ENCODE peak calls at places on chromosomes 13 and 19, in four cellular contexts. A, H, V and N are unnamed samples.

GRCh38 chr19:48968179-48968661 is 3.1 kb downstream of the FTL start:
- DNase-seq in A (no peak), V (peak; percentile 53), H (no peak), N (no peak)

GRCh38 chr19:18507021-18507726 is 14.7 kb downstream of the ELL start:
- DNase-seq in V (no peak), H (no peak), A (no peak), N (no peak)

GRCh38 chr13:99265823-99266426 is 7.7 kb upstream of the GPR18 start:
- DNase-seq in V (peak; percentile 81), A (no peak), H (no peak), N (no peak)

GRCh38 chr13:40155176-40155575 is 499.7 kb downstream of the COG6 start:
- DNase-seq in V (no peak), H (no peak), A (no peak), N (no peak)

GRCh38 chr19:37964109-37964508 is 57.1 kb downstream of the SIPA1L3 start:
- DNase-seq in A (no peak), V (peak; percentile 53), H (no peak), N (no peak)

GRCh38 chr19:56110515-56111448 is 10.3 kb downstream of the ZNF787 start:
- DNase-seq in A (no peak), H (no peak), V (peak; percentile 80), N (no peak)

GRCh38 chr19:41990028-41990427 is 4.0 kb downstream of the ATP1A3 start:
- DNase-seq in V (no peak), A (no peak), H (no peak), N (no peak)

GRCh38 chr13:60152114-60152513 is 11.6 kb downstream of the DIAPH3 start:
- DNase-seq in V (no peak), H (no peak), A (no peak), N (no peak)

GRCh38 chr13:47332149-47332548 is 435.3 kb upstream of the HTR2A start:
- DNase-seq in A (no peak), V (peak; percentile 29), H (no peak), N (no peak)

GRCh38 chr13:85031771-85032170 is 767.4 kb downstream of the SLITRK6 start:
- DNase-seq in A (no peak), V (no peak), H (no peak), N (no peak)

GRCh38 chr19:33946535-33947323 is 150.1 kb downstream of the KCTD15 start:
- DNase-seq in V (no peak), A (peak; percentile 5), H (no peak), N (no peak)

GRCh38 chr13:40971321-40971720 is 47.8 kb downstream of the ELF1 start:
- DNase-seq in V (no peak), H (no peak), A (no peak), N (no peak)

GRCh38 chr13:77150651-77151050 is 123.7 kb upstream of the FBXL3 start:
- DNase-seq in V (no peak), A (no peak), H (no peak), N (no peak)

GRCh38 chr13:23470706-23471610 is 37.5 kb upstream of the SACS start:
- DNase-seq in V (no peak), A (no peak), H (no peak), N (no peak)

GRCh38 chr13:48232420-48233096 is 448 bp upstream of the ITM2B start:
- DNase-seq in H (no peak), V (no peak), A (no peak), N (no peak)

GRCh38 chr13:114062754-114063153 is 69.7 kb downstream of the RASA3 start:
- DNase-seq in H (no peak), V (no peak), A (no peak), N (no peak)

GRCh38 chr19:13998426-13998825 is 7.7 kb downstream of the RFX1 start:
- DNase-seq in H (no peak), V (no peak), A (no peak), N (no peak)

GRCh38 chr13:80945328-80945727 is 604.4 kb upstream of the SPRY2 start:
- DNase-seq in V (no peak), A (no peak), H (no peak), N (peak; percentile 37)

GRCh38 chr13:91203430-91203829 is 144.1 kb upstream of the MIR17HG start:
- DNase-seq in A (no peak), H (no peak), V (no peak), N (no peak)

GRCh38 chr13:96671073-96671472 is 323.2 kb downstream of the OXGR1 start:
- DNase-seq in A (no peak), H (no peak), V (no peak), N (no peak)

GRCh38 chr19:9597027-9597426 is 12.7 kb upstream of the ZNF121 start:
- DNase-seq in V (peak; percentile 77), H (peak; percentile 53), A (no peak), N (no peak)

GRCh38 chr19:42544146-42544545 is 15.9 kb upstream of the CEACAM1 start:
- DNase-seq in A (no peak), H (no peak), V (no peak), N (no peak)

DNA sequence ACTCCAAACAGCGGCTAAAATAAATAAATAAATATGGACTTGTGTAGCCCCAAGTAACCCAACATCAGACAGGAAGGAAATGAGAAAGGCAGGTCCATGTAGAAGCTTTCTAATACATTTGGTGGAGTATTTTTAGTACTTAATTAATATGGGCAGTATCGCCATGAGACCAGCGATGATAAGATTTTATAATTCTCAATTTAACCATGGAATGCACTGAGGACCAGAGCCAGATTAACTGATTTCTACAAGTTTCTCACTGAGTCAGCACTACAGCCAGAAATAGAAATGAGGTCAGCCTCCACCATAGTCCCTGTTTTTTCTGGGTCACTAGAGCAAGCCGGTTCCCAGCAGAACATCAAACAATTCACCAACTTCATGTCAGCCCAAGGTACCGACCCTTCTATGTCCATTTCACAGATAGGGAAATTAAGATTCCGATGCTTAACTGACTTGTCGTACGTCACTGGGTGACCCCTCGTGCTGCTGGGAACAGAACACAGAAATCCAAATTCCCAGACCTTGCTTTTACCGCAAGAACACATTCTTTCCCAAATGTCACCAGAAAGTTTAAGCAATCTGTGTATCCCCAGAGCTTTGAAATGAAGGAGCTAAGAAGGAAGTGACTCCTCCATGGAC is 90.4 kb downstream of the COL4A1 start:
- DNase-seq in A (peak; percentile 84), V (peak; percentile 93), H (peak; percentile 39), N (no peak)
- TF ChIP-seq CTCF in A (no peak), V (no peak), H (no peak), N (no peak)

DNA sequence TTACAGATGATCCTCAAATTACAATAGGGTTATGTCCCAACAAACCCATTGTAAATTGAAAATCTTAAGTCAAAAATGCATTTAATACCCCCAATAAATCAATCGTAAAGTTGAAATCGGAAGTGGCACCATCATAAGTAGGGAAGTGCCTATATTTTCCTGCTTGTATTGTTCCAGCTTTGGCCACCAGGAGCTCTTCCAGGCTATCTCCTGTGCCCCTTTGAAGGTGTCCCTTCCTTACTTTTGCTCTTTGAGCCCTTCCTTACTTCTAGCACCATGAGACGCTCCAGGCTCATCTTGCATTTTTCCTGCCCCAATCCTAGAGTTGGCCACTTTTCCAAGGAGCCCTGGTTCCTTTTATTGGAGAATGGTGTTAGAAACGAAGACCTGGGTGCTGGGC is 163.0 kb upstream of the TSC22D1 start:
- DNase-seq in A (no peak), V (no peak), H (no peak), N (no peak)
- TF ChIP-seq CTCF in A (no peak), V (peak; percentile 21), H (no peak), N (peak; percentile 30)

DNA sequence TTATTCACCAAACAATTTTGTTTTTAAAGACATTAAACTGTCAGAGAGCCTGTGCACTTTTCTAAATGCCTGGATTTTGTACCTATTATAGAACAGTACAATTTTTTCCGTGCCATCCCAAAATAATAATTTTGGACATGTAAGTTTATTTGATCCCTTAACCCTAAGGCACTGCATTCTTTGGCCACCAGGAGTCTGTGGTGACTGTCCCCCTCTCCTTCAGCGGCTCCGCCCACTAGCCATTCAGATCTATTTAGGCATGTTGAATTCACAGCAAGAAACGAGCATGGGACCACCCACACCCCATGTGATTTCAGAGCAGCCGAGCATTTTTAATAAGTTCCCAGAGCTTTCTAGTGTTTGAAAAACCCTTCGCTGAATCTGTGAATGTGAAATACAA is 567.5 kb downstream of the MYO16 start:
- DNase-seq in H (no peak), V (no peak), A (no peak), N (peak; percentile 55)
- TF ChIP-seq CTCF in H (no peak), V (no peak), A (no peak), N (peak; percentile 63)

GRCh38 chr13:33230178-33230881 is 55.2 kb downstream of the STARD13 start:
- DNase-seq in V (peak; percentile 79), H (no peak), A (no peak), N (no peak)

GRCh38 chr13:33229446-33230177 is 55.9 kb downstream of the STARD13 start:
- DNase-seq in H (no peak), A (no peak), V (no peak), N (peak; percentile 49)

GRCh38 chr13:33231339-33231738 is 54.2 kb downstream of the STARD13 start:
- DNase-seq in V (no peak), A (no peak), H (no peak), N (no peak)

GRCh38 chr13:33227927-33228644 is 57.5 kb downstream of the STARD13 start:
- DNase-seq in V (no peak), A (no peak), H (no peak), N (no peak)

GRCh38 chr13:33228645-33229445 is 56.7 kb downstream of the STARD13 start:
- DNase-seq in V (peak; percentile 72), A (no peak), H (no peak), N (no peak)
- TF ChIP-seq CTCF in V (peak; percentile 89), A (peak; percentile 85), H (peak; percentile 84), N (peak; percentile 94)

GRCh38 chr13:54536112-54536511 is 1507.5 kb downstream of the OLFM4 start:
- DNase-seq in A (no peak), V (no peak), H (no peak), N (no peak)
- TF ChIP-seq CTCF in A (no peak), V (no peak), H (no peak), N (peak; percentile 35)

GRCh38 chr13:102902789-102903347 is 57.0 kb downstream of the ERCC5 start:
- DNase-seq in H (no peak), A (no peak), V (peak; percentile 11), N (no peak)

GRCh38 chr13:102905905-102906304 is 60.1 kb downstream of the ERCC5 start:
- DNase-seq in A (no peak), V (no peak), H (no peak), N (no peak)

GRCh38 chr13:102901615-102902305 is 55.9 kb downstream of the ERCC5 start:
- DNase-seq in V (peak; percentile 19), H (no peak), A (no peak), N (no peak)

GRCh38 chr13:102904408-102904862 is 58.6 kb downstream of the ERCC5 start:
- DNase-seq in V (no peak), A (no peak), H (no peak), N (no peak)

DNA sequence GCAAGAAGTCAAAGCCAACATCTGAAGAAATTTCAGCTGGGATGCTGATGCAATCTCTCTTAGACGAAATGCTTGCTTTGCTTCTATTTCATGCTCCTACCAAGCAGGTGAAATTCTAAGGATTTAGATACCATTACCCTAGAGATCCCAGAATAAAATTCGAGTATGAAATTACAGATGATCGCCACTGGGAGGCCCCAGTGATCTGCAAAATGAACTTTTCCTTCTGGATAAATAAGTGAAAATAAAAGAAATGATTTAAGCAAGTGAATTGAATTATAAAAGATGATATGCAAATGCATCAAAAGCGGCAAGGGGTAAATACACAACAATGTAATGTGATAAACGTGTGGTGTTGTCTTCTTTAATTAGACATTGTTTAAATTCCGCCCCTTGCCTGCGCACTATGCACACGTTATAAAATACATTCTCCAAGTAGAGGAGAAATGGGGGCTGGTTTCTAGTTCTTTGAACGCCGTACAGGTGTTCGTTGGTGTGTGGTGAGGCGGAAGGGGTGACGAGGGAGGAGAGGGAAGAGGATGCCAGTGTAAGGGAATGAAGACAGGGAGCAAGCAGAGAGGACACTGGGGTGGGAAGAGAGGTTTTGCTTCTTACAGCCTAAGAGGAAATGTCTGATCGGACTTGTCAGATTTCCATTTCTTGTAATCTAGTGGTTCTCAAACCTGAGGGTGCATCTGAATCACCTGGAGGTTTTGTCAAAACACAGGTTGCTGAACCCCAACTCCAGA is 58.0 kb downstream of the ERCC5 start:
- DNase-seq in A (no peak), V (peak; percentile 57), H (no peak), N (no peak)
- TF ChIP-seq CTCF in A (no peak), V (peak; percentile 52), H (peak; percentile 38), N (peak; percentile 76)